ENCODE peak calls at places on chromosomes 7 and 10, in eight cellular contexts. One of them, this sample, is unnamed.

GRCh38 chr10:96416643-96417042 is 57.8 kb upstream of the OPALIN start:
- DNase-seq in gastrocnemius medialis: peak; percentile 57
- DNase-seq in body of pancreas: peak; percentile 26
- DNase-seq in ascending aorta: no peak
- DNase-seq in esophagus squamous epithelium: no peak
- DNase-seq in colonic mucosa: peak; percentile 18
- DNase-seq in suprapubic skin: no peak
- DNase-seq in PC-9: no peak
- DNase-seq in this sample: no peak

GRCh38 chr7:56040691-56041090 is 10.6 kb downstream of the PSPH start:
- DNase-seq in gastrocnemius medialis: no peak
- DNase-seq in body of pancreas: no peak
- DNase-seq in ascending aorta: no peak
- DNase-seq in esophagus squamous epithelium: no peak
- DNase-seq in colonic mucosa: no peak
- DNase-seq in suprapubic skin: peak; percentile 16
- DNase-seq in PC-9: no peak
- DNase-seq in this sample: no peak

GRCh38 chr7:23462846-23463245 is 7.4 kb downstream of the IGF2BP3 start:
- DNase-seq in gastrocnemius medialis: peak; percentile 20
- DNase-seq in body of pancreas: peak; percentile 18
- DNase-seq in ascending aorta: no peak
- DNase-seq in esophagus squamous epithelium: no peak
- DNase-seq in colonic mucosa: no peak
- DNase-seq in suprapubic skin: no peak
- DNase-seq in PC-9: peak; percentile 17
- DNase-seq in this sample: no peak

GRCh38 chr10:480928-481551 is 208.4 kb downstream of the DIP2C start:
- DNase-seq in gastrocnemius medialis: peak; percentile 37
- DNase-seq in body of pancreas: peak; percentile 62
- DNase-seq in ascending aorta: peak; percentile 53
- DNase-seq in esophagus squamous epithelium: no peak
- DNase-seq in colonic mucosa: peak; percentile 37
- DNase-seq in suprapubic skin: no peak
- DNase-seq in PC-9: no peak
- DNase-seq in this sample: no peak

GRCh38 chr10:28036587-28036986 is 37.7 kb upstream of the ODAD2 start:
- DNase-seq in gastrocnemius medialis: no peak
- DNase-seq in body of pancreas: no peak
- DNase-seq in ascending aorta: no peak
- DNase-seq in esophagus squamous epithelium: no peak
- DNase-seq in colonic mucosa: no peak
- DNase-seq in suprapubic skin: no peak
- DNase-seq in PC-9: no peak
- DNase-seq in this sample: no peak

GRCh38 chr10:79409038-79410035 is 36.1 kb downstream of the ZCCHC24 start:
- DNase-seq in gastrocnemius medialis: no peak
- DNase-seq in body of pancreas: no peak
- DNase-seq in ascending aorta: no peak
- DNase-seq in esophagus squamous epithelium: no peak
- DNase-seq in colonic mucosa: no peak
- DNase-seq in suprapubic skin: no peak
- DNase-seq in PC-9: no peak
- DNase-seq in this sample: no peak

GRCh38 chr7:76002139-76002538 is 7.7 kb upstream of the TMEM120A start:
- DNase-seq in gastrocnemius medialis: no peak
- DNase-seq in body of pancreas: no peak
- DNase-seq in ascending aorta: no peak
- DNase-seq in esophagus squamous epithelium: no peak
- DNase-seq in colonic mucosa: no peak
- DNase-seq in suprapubic skin: no peak
- DNase-seq in PC-9: no peak
- DNase-seq in this sample: no peak

GRCh38 chr10:26407406-26407969 is 30.7 kb upstream of the APBB1IP start:
- DNase-seq in gastrocnemius medialis: no peak
- DNase-seq in body of pancreas: peak; percentile 35
- DNase-seq in ascending aorta: no peak
- DNase-seq in esophagus squamous epithelium: no peak
- DNase-seq in colonic mucosa: no peak
- DNase-seq in suprapubic skin: no peak
- DNase-seq in PC-9: no peak
- DNase-seq in this sample: no peak

GRCh38 chr7:25752967-25753791 is 398.8 kb upstream of the NFE2L3 start:
- DNase-seq in gastrocnemius medialis: peak; percentile 60
- DNase-seq in body of pancreas: no peak
- DNase-seq in ascending aorta: peak; percentile 67
- DNase-seq in esophagus squamous epithelium: no peak
- DNase-seq in colonic mucosa: no peak
- DNase-seq in suprapubic skin: no peak
- DNase-seq in PC-9: no peak
- DNase-seq in this sample: no peak

GRCh38 chr7:139682136-139683013 is 95.4 kb downstream of the HIPK2 start:
- DNase-seq in gastrocnemius medialis: no peak
- DNase-seq in body of pancreas: no peak
- DNase-seq in ascending aorta: no peak
- DNase-seq in esophagus squamous epithelium: no peak
- DNase-seq in colonic mucosa: no peak
- DNase-seq in suprapubic skin: no peak
- DNase-seq in PC-9: peak; percentile 29
- DNase-seq in this sample: no peak

GRCh38 chr10:5433182-5433581 is 20.8 kb downstream of the NET1 start:
- DNase-seq in gastrocnemius medialis: no peak
- DNase-seq in body of pancreas: no peak
- DNase-seq in ascending aorta: no peak
- DNase-seq in esophagus squamous epithelium: no peak
- DNase-seq in colonic mucosa: no peak
- DNase-seq in suprapubic skin: no peak
- DNase-seq in PC-9: no peak
- DNase-seq in this sample: no peak

GRCh38 chr10:7507887-7508726 is 97.3 kb upstream of the SFMBT2 start:
- DNase-seq in gastrocnemius medialis: no peak
- DNase-seq in body of pancreas: no peak
- DNase-seq in ascending aorta: no peak
- DNase-seq in esophagus squamous epithelium: no peak
- DNase-seq in colonic mucosa: no peak
- DNase-seq in suprapubic skin: no peak
- DNase-seq in PC-9: no peak
- DNase-seq in this sample: no peak

GRCh38 chr10:124660404-124661125 is 83.6 kb downstream of the FAM53B start:
- DNase-seq in gastrocnemius medialis: no peak
- DNase-seq in body of pancreas: no peak
- DNase-seq in ascending aorta: no peak
- DNase-seq in esophagus squamous epithelium: no peak
- DNase-seq in colonic mucosa: no peak
- DNase-seq in suprapubic skin: no peak
- DNase-seq in PC-9: no peak
- DNase-seq in this sample: no peak

GRCh38 chr7:47967123-47967522 is 12.3 kb downstream of the HUS1 start:
- DNase-seq in gastrocnemius medialis: no peak
- DNase-seq in body of pancreas: no peak
- DNase-seq in ascending aorta: no peak
- DNase-seq in esophagus squamous epithelium: no peak
- DNase-seq in colonic mucosa: no peak
- DNase-seq in suprapubic skin: no peak
- DNase-seq in PC-9: no peak
- DNase-seq in this sample: no peak

GRCh38 chr10:24469993-24470392 is 253.7 kb downstream of the ARHGAP21 start:
- DNase-seq in gastrocnemius medialis: no peak
- DNase-seq in body of pancreas: peak; percentile 35
- DNase-seq in ascending aorta: no peak
- DNase-seq in esophagus squamous epithelium: no peak
- DNase-seq in colonic mucosa: peak; percentile 86
- DNase-seq in suprapubic skin: no peak
- DNase-seq in PC-9: no peak
- DNase-seq in this sample: no peak

GRCh38 chr10:61475449-61475873 is 22.3 kb upstream of the TMEM26 start:
- DNase-seq in gastrocnemius medialis: no peak
- DNase-seq in body of pancreas: no peak
- DNase-seq in ascending aorta: no peak
- DNase-seq in esophagus squamous epithelium: no peak
- DNase-seq in colonic mucosa: no peak
- DNase-seq in suprapubic skin: no peak
- DNase-seq in PC-9: no peak
- DNase-seq in this sample: no peak

GRCh38 chr10:110224992-110225391 is 17.6 kb downstream of the MXI1 start:
- DNase-seq in gastrocnemius medialis: no peak
- DNase-seq in body of pancreas: no peak
- DNase-seq in ascending aorta: no peak
- DNase-seq in esophagus squamous epithelium: no peak
- DNase-seq in colonic mucosa: no peak
- DNase-seq in suprapubic skin: no peak
- DNase-seq in PC-9: no peak
- DNase-seq in this sample: no peak
- H3K27ac ChIP-seq in gastrocnemius medialis: peak overlapping the region; percentile 99
- H3K27ac ChIP-seq in body of pancreas: peak overlapping the region; percentile 91
- H3K27ac ChIP-seq in ascending aorta: peak overlapping the region; percentile 98
- H3K27ac ChIP-seq in esophagus squamous epithelium: peak overlapping the region; percentile 97
- H3K27ac ChIP-seq in colonic mucosa: no peak overlapping the region
- H3K27ac ChIP-seq in suprapubic skin: no peak overlapping the region
- H3K27ac ChIP-seq in PC-9: no peak overlapping the region
- H3K27ac ChIP-seq in this sample: no peak overlapping the region

GRCh38 chr10:23325132-23325531 is 19.5 kb downstream of the C10orf67 start:
- DNase-seq in gastrocnemius medialis: no peak
- DNase-seq in body of pancreas: no peak
- DNase-seq in ascending aorta: no peak
- DNase-seq in esophagus squamous epithelium: no peak
- DNase-seq in colonic mucosa: no peak
- DNase-seq in suprapubic skin: no peak
- DNase-seq in PC-9: no peak
- DNase-seq in this sample: no peak
- TF ChIP-seq CTCF in gastrocnemius medialis: no peak
- TF ChIP-seq CTCF in body of pancreas: no peak
- TF ChIP-seq CTCF in ascending aorta: no peak
- TF ChIP-seq CTCF in esophagus squamous epithelium: no peak
- TF ChIP-seq CTCF in colonic mucosa: no peak
- TF ChIP-seq CTCF in suprapubic skin: no peak
- TF ChIP-seq CTCF in PC-9: no peak
- TF ChIP-seq CTCF in this sample: peak; percentile 20

GRCh38 chr10:72278668-72279393 is 5.1 kb downstream of the DDIT4 start:
- DNase-seq in gastrocnemius medialis: peak; percentile 53
- DNase-seq in body of pancreas: no peak
- DNase-seq in ascending aorta: no peak
- DNase-seq in esophagus squamous epithelium: no peak
- DNase-seq in colonic mucosa: no peak
- DNase-seq in suprapubic skin: no peak
- DNase-seq in PC-9: no peak
- DNase-seq in this sample: no peak

GRCh38 chr10:72276421-72277339 is 3.0 kb downstream of the DDIT4 start:
- DNase-seq in gastrocnemius medialis: peak; percentile 58
- DNase-seq in body of pancreas: peak; percentile 86
- DNase-seq in ascending aorta: no peak
- DNase-seq in esophagus squamous epithelium: no peak
- DNase-seq in colonic mucosa: peak; percentile 68
- DNase-seq in suprapubic skin: no peak
- DNase-seq in PC-9: no peak
- DNase-seq in this sample: peak; percentile 88

GRCh38 chr10:72277340-72277995 is 3.7 kb downstream of the DDIT4 start:
- DNase-seq in gastrocnemius medialis: peak; percentile 36
- DNase-seq in body of pancreas: peak; percentile 73
- DNase-seq in ascending aorta: no peak
- DNase-seq in esophagus squamous epithelium: no peak
- DNase-seq in colonic mucosa: no peak
- DNase-seq in suprapubic skin: no peak
- DNase-seq in PC-9: no peak
- DNase-seq in this sample: no peak

GRCh38 chr10:72276013-72276387 is 2.3 kb downstream of the DDIT4 start:
- DNase-seq in gastrocnemius medialis: peak; percentile 77
- DNase-seq in body of pancreas: peak; percentile 92
- DNase-seq in ascending aorta: no peak
- DNase-seq in esophagus squamous epithelium: no peak
- DNase-seq in colonic mucosa: peak; percentile 75
- DNase-seq in suprapubic skin: no peak
- DNase-seq in PC-9: no peak
- DNase-seq in this sample: peak; percentile 86

DNA sequence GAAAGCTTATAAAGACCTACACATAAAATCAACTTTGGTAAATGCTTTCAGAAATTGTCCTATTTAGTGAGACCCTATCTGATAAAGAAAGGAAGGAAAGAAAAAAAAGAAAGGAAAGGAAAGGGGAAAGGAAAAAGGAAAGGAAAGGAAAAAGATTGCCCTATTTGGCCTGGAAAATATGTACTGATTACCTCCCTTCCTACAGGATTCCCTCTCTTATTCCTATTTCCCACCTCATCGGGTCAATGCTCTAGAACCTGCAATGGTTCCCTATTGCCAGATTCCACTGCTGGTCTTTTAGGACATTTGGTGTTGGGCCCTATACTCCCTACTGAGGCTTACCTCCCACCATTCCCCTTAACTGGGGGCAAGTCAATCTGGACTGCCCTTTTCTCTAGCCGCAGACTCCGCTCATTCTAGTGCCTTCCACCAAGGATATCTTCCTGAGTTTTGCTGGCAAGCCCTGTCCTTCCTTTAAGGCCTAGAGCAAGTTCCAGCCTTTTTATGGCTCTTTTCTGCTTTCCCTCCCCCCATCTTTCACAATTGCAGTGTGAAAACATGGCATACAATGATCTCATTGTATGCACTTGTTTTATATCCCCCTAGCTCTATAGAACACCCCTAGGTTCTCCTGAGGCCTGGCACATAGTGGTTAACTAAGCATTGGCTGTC is 4.4 kb downstream of the DDIT4 start:
- DNase-seq in gastrocnemius medialis: no peak
- DNase-seq in body of pancreas: no peak
- DNase-seq in ascending aorta: no peak
- DNase-seq in esophagus squamous epithelium: no peak
- DNase-seq in colonic mucosa: peak; percentile 62
- DNase-seq in suprapubic skin: no peak
- DNase-seq in PC-9: no peak
- DNase-seq in this sample: no peak
- H3K27ac ChIP-seq in gastrocnemius medialis: peak overlapping the region; percentile 100
- H3K27ac ChIP-seq in body of pancreas: peak overlapping the region; percentile 98
- H3K27ac ChIP-seq in ascending aorta: peak overlapping the region; percentile 89
- H3K27ac ChIP-seq in esophagus squamous epithelium: peak overlapping the region; percentile 97
- H3K27ac ChIP-seq in colonic mucosa: peak overlapping the region; percentile 97
- H3K27ac ChIP-seq in suprapubic skin: peak overlapping the region; percentile 97
- H3K27ac ChIP-seq in PC-9: peak overlapping the region; percentile 83
- H3K27ac ChIP-seq in this sample: peak overlapping the region; percentile 99

DNA sequence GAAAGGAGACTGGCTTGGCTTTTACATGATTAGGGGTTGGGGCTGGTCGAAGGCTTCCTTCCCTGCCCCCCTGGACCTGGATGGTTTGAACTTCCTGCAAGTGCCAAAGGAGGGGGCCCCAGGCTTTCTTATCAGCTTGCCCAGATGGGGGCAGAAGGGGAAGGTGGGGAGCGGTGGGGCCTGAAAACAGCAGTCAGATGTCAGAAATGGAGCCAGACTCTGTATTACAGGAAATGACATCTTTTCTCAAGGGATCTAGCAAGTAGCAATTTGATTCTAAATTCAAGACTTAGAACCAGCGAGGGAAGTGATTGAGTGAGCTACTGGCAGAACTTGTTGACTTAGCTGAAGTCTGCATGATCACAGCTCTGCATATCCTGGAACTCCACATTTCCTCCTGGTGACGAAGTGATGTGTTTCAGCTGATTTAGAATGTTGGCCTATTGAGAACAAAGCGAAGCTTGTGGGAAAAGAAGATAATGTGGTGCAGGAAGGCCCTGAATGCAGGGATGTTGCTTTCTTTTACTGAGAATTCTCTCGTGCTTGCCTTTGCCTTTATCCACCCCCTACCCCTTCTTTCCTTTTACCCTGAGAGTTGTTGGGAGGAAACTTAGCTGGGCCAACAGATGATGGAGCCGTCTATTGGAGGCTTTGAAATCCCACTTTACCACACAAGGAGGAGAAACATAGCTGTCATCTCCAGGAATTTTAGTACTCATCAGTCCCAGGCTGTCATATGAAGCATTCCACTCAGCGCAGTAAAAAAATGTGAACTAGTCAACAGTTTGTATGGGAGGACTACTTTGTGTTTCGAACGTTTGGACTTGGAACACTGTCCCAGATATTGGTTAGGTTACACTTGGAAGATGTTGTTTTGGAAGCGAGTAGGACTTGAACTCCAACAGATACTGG is 43.2 kb downstream of the CCNY start:
- DNase-seq in gastrocnemius medialis: peak; percentile 31
- DNase-seq in body of pancreas: peak; percentile 32
- DNase-seq in ascending aorta: no peak
- DNase-seq in esophagus squamous epithelium: no peak
- DNase-seq in colonic mucosa: no peak
- DNase-seq in suprapubic skin: no peak
- DNase-seq in PC-9: no peak
- DNase-seq in this sample: no peak
- TF ChIP-seq CTCF in gastrocnemius medialis: no peak
- TF ChIP-seq CTCF in body of pancreas: peak; percentile 10
- TF ChIP-seq CTCF in ascending aorta: no peak
- TF ChIP-seq CTCF in esophagus squamous epithelium: no peak
- TF ChIP-seq CTCF in colonic mucosa: no peak
- TF ChIP-seq CTCF in suprapubic skin: no peak
- TF ChIP-seq CTCF in PC-9: no peak
- TF ChIP-seq CTCF in this sample: no peak

This sample was measured in RWPE2.